ENCODE peak calls at places on chromosomes 16 and 17, in five cellular contexts. One of them, this sample, is unnamed.

GRCh38 chr17:79561486-79562116 is 49.2 kb downstream of the RBFOX3 start:
- DNase-seq in ovary: no peak
- DNase-seq in astrocyte of the cerebellum: no peak
- DNase-seq in A549: no peak
- DNase-seq in tibial nerve: no peak
- DNase-seq in this sample: no peak

GRCh38 chr17:48178327-48178726 is 70.8 kb downstream of the SNX11 start:
- DNase-seq in astrocyte of the cerebellum: no peak
- DNase-seq in tibial nerve: no peak
- DNase-seq in ovary: no peak
- DNase-seq in A549: no peak
- DNase-seq in this sample: no peak

GRCh38 chr17:39722965-39723848 is 7.1 kb downstream of the MIEN1 start:
- DNase-seq in ovary: no peak
- DNase-seq in tibial nerve: no peak
- DNase-seq in A549: peak; percentile 41
- DNase-seq in astrocyte of the cerebellum: no peak
- DNase-seq in this sample: no peak

GRCh38 chr17:41773731-41774193 is 12.7 kb downstream of the JUP start:
- DNase-seq in ovary: no peak
- DNase-seq in tibial nerve: no peak
- DNase-seq in A549: no peak
- DNase-seq in astrocyte of the cerebellum: no peak
- DNase-seq in this sample: no peak

GRCh38 chr17:61475726-61476125 is 23.5 kb downstream of the TBX4 start:
- DNase-seq in tibial nerve: no peak
- DNase-seq in astrocyte of the cerebellum: no peak
- DNase-seq in A549: no peak
- DNase-seq in ovary: no peak
- DNase-seq in this sample: peak; percentile 51

GRCh38 chr17:17377071-17377487 is 73.9 kb downstream of the NT5M start:
- DNase-seq in A549: no peak
- DNase-seq in tibial nerve: no peak
- DNase-seq in astrocyte of the cerebellum: no peak
- DNase-seq in ovary: no peak
- DNase-seq in this sample: no peak

GRCh38 chr16:89733322-89733721 is 12.0 kb downstream of the ZNF276 start:
- DNase-seq in tibial nerve: no peak
- DNase-seq in astrocyte of the cerebellum: no peak
- DNase-seq in ovary: no peak
- DNase-seq in A549: no peak
- DNase-seq in this sample: no peak

GRCh38 chr17:80688994-80689635 is 144.5 kb downstream of the RPTOR start:
- DNase-seq in astrocyte of the cerebellum: no peak
- DNase-seq in ovary: no peak
- DNase-seq in tibial nerve: no peak
- DNase-seq in A549: no peak
- DNase-seq in this sample: no peak

GRCh38 chr17:21036361-21036881 is 6.4 kb downstream of the USP22 start:
- DNase-seq in astrocyte of the cerebellum: no peak
- DNase-seq in ovary: no peak
- DNase-seq in tibial nerve: no peak
- DNase-seq in A549: no peak
- DNase-seq in this sample: no peak

GRCh38 chr17:72515291-72516065 is 394.7 kb downstream of the SOX9 start:
- DNase-seq in A549: no peak
- DNase-seq in ovary: peak; percentile 31
- DNase-seq in astrocyte of the cerebellum: peak; percentile 63
- DNase-seq in tibial nerve: no peak
- DNase-seq in this sample: no peak

GRCh38 chr16:4859190-4859899 is 12.1 kb downstream of the UBN1 start:
- DNase-seq in astrocyte of the cerebellum: no peak
- DNase-seq in tibial nerve: no peak
- DNase-seq in ovary: no peak
- DNase-seq in A549: no peak
- DNase-seq in this sample: no peak

GRCh38 chr16:80129791-80130190 is 411.0 kb upstream of the DYNLRB2 start:
- DNase-seq in tibial nerve: no peak
- DNase-seq in astrocyte of the cerebellum: no peak
- DNase-seq in A549: no peak
- DNase-seq in ovary: no peak
- DNase-seq in this sample: no peak

GRCh38 chr17:44645341-44645740 is 10.9 kb upstream of the MEIOC start:
- DNase-seq in tibial nerve: no peak
- DNase-seq in astrocyte of the cerebellum: no peak
- DNase-seq in ovary: no peak
- DNase-seq in A549: no peak
- DNase-seq in this sample: no peak

GRCh38 chr16:73093146-73094144 is 45.5 kb upstream of the ZFHX3 start:
- DNase-seq in A549: no peak
- DNase-seq in tibial nerve: no peak
- DNase-seq in astrocyte of the cerebellum: no peak
- DNase-seq in ovary: no peak
- DNase-seq in this sample: no peak

GRCh38 chr17:7019406-7019805 is 3.4 kb upstream of the BCL6B start:
- DNase-seq in A549: no peak
- DNase-seq in astrocyte of the cerebellum: no peak
- DNase-seq in tibial nerve: no peak
- DNase-seq in ovary: peak; percentile 68
- DNase-seq in this sample: no peak

GRCh38 chr16:55759983-55760664 is 72.8 kb downstream of the CES1 start:
- DNase-seq in ovary: no peak
- DNase-seq in astrocyte of the cerebellum: no peak
- DNase-seq in tibial nerve: peak; percentile 12
- DNase-seq in A549: no peak
- DNase-seq in this sample: no peak

GRCh38 chr17:8468988-8469387 is 33.3 kb downstream of the NDEL1 start:
- DNase-seq in ovary: no peak
- DNase-seq in astrocyte of the cerebellum: no peak
- DNase-seq in tibial nerve: no peak
- DNase-seq in A549: no peak
- DNase-seq in this sample: no peak

GRCh38 chr16:10510279-10510678 is 70.1 kb downstream of the EMP2 start:
- DNase-seq in astrocyte of the cerebellum: no peak
- DNase-seq in A549: no peak
- DNase-seq in tibial nerve: no peak
- DNase-seq in ovary: no peak
- DNase-seq in this sample: no peak

GRCh38 chr16:60346256-60346655 is 1612.1 kb upstream of the GOT2 start:
- DNase-seq in A549: no peak
- DNase-seq in ovary: no peak
- DNase-seq in tibial nerve: no peak
- DNase-seq in astrocyte of the cerebellum: no peak
- DNase-seq in this sample: no peak

GRCh38 chr17:40526668-40527067 is 25.2 kb upstream of the TNS4 start:
- DNase-seq in astrocyte of the cerebellum: no peak
- DNase-seq in tibial nerve: no peak
- DNase-seq in A549: no peak
- DNase-seq in ovary: no peak
- DNase-seq in this sample: no peak

GRCh38 chr17:8204761-8205555 is 5.4 kb downstream of the AURKB start:
- DNase-seq in astrocyte of the cerebellum: no peak
- DNase-seq in tibial nerve: no peak
- DNase-seq in A549: no peak
- DNase-seq in ovary: no peak
- DNase-seq in this sample: no peak

GRCh38 chr16:5865231-5865630 is 767.6 kb upstream of the EEF2KMT start:
- DNase-seq in tibial nerve: no peak
- DNase-seq in astrocyte of the cerebellum: peak; percentile 88
- DNase-seq in ovary: no peak
- DNase-seq in A549: no peak
- DNase-seq in this sample: no peak

GRCh38 chr16:15946257-15947044 is 3.0 kb upstream of the ABCC1 start:
- DNase-seq in ovary: no peak
- DNase-seq in tibial nerve: no peak
- DNase-seq in A549: peak; percentile 83
- DNase-seq in astrocyte of the cerebellum: peak; percentile 56
- DNase-seq in this sample: peak; percentile 66

GRCh38 chr16:58556678-58557077 is 41.4 kb downstream of the SETD6 start:
- DNase-seq in tibial nerve: no peak
- DNase-seq in astrocyte of the cerebellum: no peak
- DNase-seq in A549: no peak
- DNase-seq in ovary: no peak
- DNase-seq in this sample: no peak

GRCh38 chr17:51154176-51154575 is 817 bp downstream of the NME1 start:
- DNase-seq in tibial nerve: no peak
- DNase-seq in ovary: no peak
- DNase-seq in A549: no peak
- DNase-seq in astrocyte of the cerebellum: no peak
- DNase-seq in this sample: no peak

GRCh38 chr16:6363891-6364607 is 968.6 kb upstream of the RBFOX1 start:
- DNase-seq in astrocyte of the cerebellum: no peak
- DNase-seq in A549: no peak
- DNase-seq in ovary: no peak
- DNase-seq in tibial nerve: no peak
- DNase-seq in this sample: no peak

GRCh38 chr17:13320046-13320785 is 281.5 kb downstream of the HS3ST3A1 start:
- DNase-seq in tibial nerve: no peak
- DNase-seq in A549: no peak
- DNase-seq in astrocyte of the cerebellum: no peak
- DNase-seq in ovary: no peak
- DNase-seq in this sample: no peak

GRCh38 chr16:79114759-79115158 is 485.8 kb downstream of the MAF start:
- DNase-seq in ovary: no peak
- DNase-seq in astrocyte of the cerebellum: no peak
- DNase-seq in tibial nerve: no peak
- DNase-seq in A549: no peak
- DNase-seq in this sample: no peak

GRCh38 chr17:41352597-41353366 is 2.2 kb upstream of the KRT33A start:
- DNase-seq in A549: no peak
- DNase-seq in astrocyte of the cerebellum: no peak
- DNase-seq in ovary: no peak
- DNase-seq in tibial nerve: no peak
- DNase-seq in this sample: no peak

GRCh38 chr17:20179031-20179430 is 169.9 kb downstream of the SPECC1 start:
- DNase-seq in tibial nerve: no peak
- DNase-seq in ovary: no peak
- DNase-seq in astrocyte of the cerebellum: no peak
- DNase-seq in A549: no peak
- DNase-seq in this sample: no peak

GRCh38 chr17:31147507-31148202 is 52.9 kb downstream of the NF1 start:
- DNase-seq in tibial nerve: no peak
- DNase-seq in A549: no peak
- DNase-seq in astrocyte of the cerebellum: no peak
- DNase-seq in ovary: no peak
- DNase-seq in this sample: peak; percentile 43

GRCh38 chr16:7236824-7237410 is 95.7 kb upstream of the RBFOX1 start:
- DNase-seq in A549: no peak
- DNase-seq in astrocyte of the cerebellum: no peak
- DNase-seq in tibial nerve: no peak
- DNase-seq in ovary: no peak
- DNase-seq in this sample: no peak

GRCh38 chr17:75152971-75153853 is 1.1 kb downstream of the JPT1 start:
- DNase-seq in astrocyte of the cerebellum: no peak
- DNase-seq in A549: peak; percentile 70
- DNase-seq in ovary: peak; percentile 24
- DNase-seq in tibial nerve: peak; percentile 15
- DNase-seq in this sample: no peak
- H3K4me3 ChIP-seq in astrocyte of the cerebellum: peak overlapping the region; percentile 95
- H3K4me3 ChIP-seq in A549: peak overlapping the region; percentile 78
- H3K4me3 ChIP-seq in ovary: peak overlapping the region; percentile 92
- H3K4me3 ChIP-seq in tibial nerve: peak overlapping the region; percentile 88
- H3K4me3 ChIP-seq in this sample: peak overlapping the region; percentile 98

GRCh38 chr16:77789085-77789611 is 784 bp downstream of the VAT1L start:
- DNase-seq in ovary: no peak
- DNase-seq in astrocyte of the cerebellum: no peak
- DNase-seq in A549: no peak
- DNase-seq in tibial nerve: no peak
- DNase-seq in this sample: no peak
- H3K4me3 ChIP-seq in ovary: peak overlapping the region; percentile 28
- H3K4me3 ChIP-seq in astrocyte of the cerebellum: peak overlapping the region; percentile 79
- H3K4me3 ChIP-seq in A549: peak overlapping the region; percentile 45
- H3K4me3 ChIP-seq in tibial nerve: peak overlapping the region; percentile 50
- H3K4me3 ChIP-seq in this sample: peak overlapping the region; percentile 73

DNA sequence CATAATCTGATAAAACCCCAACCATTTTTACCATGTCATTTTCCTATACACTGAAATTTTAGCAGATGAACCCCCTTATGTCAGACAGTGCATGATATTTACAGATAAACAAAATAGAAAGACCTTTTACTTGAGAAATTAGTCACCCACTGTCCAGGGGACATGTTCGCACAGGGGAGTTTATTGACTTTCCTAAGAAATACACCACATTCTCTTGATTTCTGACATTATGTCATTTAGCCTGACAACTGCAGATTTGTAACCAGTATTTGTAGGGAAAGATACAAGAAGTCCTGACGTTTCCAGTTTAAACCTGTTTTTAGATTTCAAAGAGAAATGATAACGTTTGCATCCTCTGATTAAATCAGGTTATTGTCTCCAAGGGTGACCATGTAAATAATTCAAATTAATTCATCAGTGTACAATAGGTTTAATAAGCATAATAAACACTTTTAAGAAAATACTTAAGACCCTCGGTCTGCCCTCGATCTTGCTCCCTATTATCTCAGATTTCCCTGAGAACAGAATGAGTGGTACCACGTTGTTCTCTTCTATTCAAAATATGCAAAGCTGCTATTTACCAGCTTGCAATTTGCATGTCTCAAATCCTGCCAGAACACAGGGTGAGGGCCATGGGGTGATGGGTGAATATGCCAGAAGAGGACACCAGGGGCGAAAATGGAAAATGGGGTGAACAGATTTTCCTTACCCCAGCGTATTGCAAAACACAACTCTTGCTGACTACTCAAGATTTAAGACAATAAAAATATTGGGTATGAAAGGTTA is 2.1 kb upstream of the LYRM9 start:
- DNase-seq in tibial nerve: no peak
- DNase-seq in A549: no peak
- DNase-seq in ovary: no peak
- DNase-seq in astrocyte of the cerebellum: no peak
- DNase-seq in this sample: no peak
- H3K4me3 ChIP-seq in tibial nerve: no peak overlapping the region
- H3K4me3 ChIP-seq in A549: no peak overlapping the region
- H3K4me3 ChIP-seq in ovary: no peak overlapping the region
- H3K4me3 ChIP-seq in astrocyte of the cerebellum: no peak overlapping the region
- H3K4me3 ChIP-seq in this sample: no peak overlapping the region

DNA sequence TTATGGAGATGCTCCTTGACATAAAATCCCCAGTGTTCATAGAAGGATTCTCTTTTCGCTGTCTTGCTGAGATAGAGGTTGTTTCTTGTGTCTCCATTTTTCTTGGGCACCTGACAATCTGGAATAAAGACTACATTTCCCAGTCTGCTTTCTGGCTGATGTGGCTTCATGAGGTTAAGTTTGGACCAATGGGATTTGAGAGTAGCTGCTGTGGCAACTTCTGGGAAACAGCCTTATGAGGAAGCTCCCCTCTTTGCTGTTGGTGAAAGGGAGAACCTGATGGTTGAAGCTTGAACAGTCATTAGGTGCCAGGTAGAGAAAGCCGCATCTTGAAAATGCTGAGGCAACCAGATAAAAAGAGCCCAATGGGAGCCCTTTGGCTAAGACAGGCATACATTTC is 24.4 kb downstream of the HS3ST4 start:
- DNase-seq in tibial nerve: no peak
- DNase-seq in ovary: no peak
- DNase-seq in astrocyte of the cerebellum: no peak
- DNase-seq in A549: no peak
- DNase-seq in this sample: no peak
- H3K4me3 ChIP-seq in tibial nerve: no peak overlapping the region
- H3K4me3 ChIP-seq in ovary: no peak overlapping the region
- H3K4me3 ChIP-seq in astrocyte of the cerebellum: no peak overlapping the region
- H3K4me3 ChIP-seq in A549: no peak overlapping the region
- H3K4me3 ChIP-seq in this sample: no peak overlapping the region